ENCODE peak calls at places on chromosomes 6 and 20, in ten cellular contexts. B is GM23248, K is K562, S is neuronal stem cell, P is spleen, I is Peyer's patch, A is GM23338, Q is lung, N is upper lobe of left lung, Z is PC-3. O is an unnamed sample.

GRCh38 chr20:44089987-44090674 is 96.9 kb downstream of the JPH2 start:
- DNase-seq in N (no peak), I (no peak), P (no peak), Q (peak), Z (peak), B (peak), K (peak), A (no peak), S (no peak), O (no peak)

GRCh38 chr6:81767163-81768000 is 14.9 kb upstream of the TENT5A start:
- DNase-seq in N (no peak), Z (peak), K (no peak), P (no peak), A (peak), S (no peak), B (peak), I (no peak), Q (no peak), O (no peak)

GRCh38 chr20:25148181-25148981 is 47.1 kb upstream of the ENTPD6 start:
- DNase-seq in B (peak), I (no peak), A (peak), S (no peak), Q (peak), P (peak), K (no peak), N (peak), Z (no peak), O (no peak)

GRCh38 chr6:167116109-167116837 is 6.6 kb upstream of the CCR6 start:
- DNase-seq in K (no peak), Z (no peak), Q (no peak), S (no peak), B (peak), P (no peak), A (peak), N (peak), I (no peak), O (no peak)

GRCh38 chr20:58021481-58021880 is 207.0 kb downstream of the ANKRD60 start:
- DNase-seq in Z (no peak), I (peak), A (peak), S (no peak), Q (no peak), P (no peak), N (peak), K (peak), B (peak), O (no peak)

GRCh38 chr6:5499644-5500306 is 238.5 kb downstream of the FARS2 start:
- DNase-seq in Z (peak), S (no peak), A (no peak), P (no peak), N (no peak), K (no peak), B (peak), I (no peak), Q (no peak), O (no peak)

GRCh38 chr6:106186172-106186571 is 100.0 kb downstream of the PRDM1 start:
- DNase-seq in Q (no peak), I (no peak), S (no peak), P (no peak), Z (no peak), K (no peak), N (no peak), A (no peak), B (no peak), O (no peak)

GRCh38 chr20:18288748-18289705 is 700 bp downstream of the ZNF133 start:
- DNase-seq in B (peak), I (no peak), P (peak), S (no peak), N (no peak), A (peak), Z (no peak), Q (peak), K (peak), O (no peak)

GRCh38 chr20:15889924-15890256 is 683.4 kb downstream of the KIF16B start:
- DNase-seq in I (no peak), S (no peak), N (no peak), A (no peak), P (no peak), B (no peak), Z (no peak), K (no peak), Q (no peak), O (no peak)

GRCh38 chr6:140353536-140353935 is 979.1 kb upstream of the CITED2 start:
- DNase-seq in B (no peak), Q (no peak), N (no peak), S (no peak), A (no peak), K (no peak), I (no peak), P (no peak), Z (no peak), O (no peak)

GRCh38 chr6:132764370-132764769 is 6.7 kb upstream of the VNN2 start:
- DNase-seq in B (peak), P (no peak), S (no peak), A (peak), K (no peak), Z (peak), Q (no peak), N (no peak), I (no peak), O (no peak)

GRCh38 chr6:25004357-25004756 is 68.6 kb upstream of the RIPOR2 start:
- DNase-seq in I (no peak), N (no peak), Q (peak), Z (no peak), B (no peak), K (no peak), A (no peak), S (no peak), P (no peak), O (no peak)

DNA sequence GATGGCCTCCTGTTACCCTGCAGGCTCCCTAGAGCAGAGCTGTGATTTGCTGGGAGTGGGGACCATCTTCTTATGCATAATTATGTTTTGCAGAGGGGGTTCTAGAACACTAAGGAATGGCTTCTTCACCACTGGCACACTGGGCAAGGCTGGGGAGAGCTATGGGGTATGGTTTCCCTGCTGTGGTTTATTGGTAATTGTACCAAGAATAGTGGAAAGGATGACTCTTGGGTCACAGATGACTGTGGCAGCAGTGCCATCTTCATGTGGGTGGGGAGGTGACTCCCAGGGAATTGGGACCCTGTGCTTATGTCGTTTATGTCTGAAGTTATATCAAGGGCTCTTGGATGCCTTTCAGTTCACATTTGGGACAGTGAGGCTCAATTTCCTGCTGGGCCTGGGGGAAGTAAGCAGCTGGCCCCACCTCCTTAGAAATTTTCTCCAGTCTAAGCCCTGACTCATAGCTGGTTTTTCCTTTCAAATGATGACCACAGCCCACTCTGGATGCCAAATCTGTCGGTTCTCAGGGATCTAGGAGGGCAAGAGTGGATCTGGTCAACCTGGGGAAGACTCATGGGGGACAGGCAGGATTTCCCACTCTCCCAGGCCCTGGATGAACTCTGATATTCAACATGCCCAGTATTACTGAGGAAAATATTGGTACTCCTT is 230.8 kb downstream of the LRFN2 start:
- DNase-seq in A (no peak), S (no peak), K (peak), N (no peak), I (no peak), Q (peak), B (peak), Z (no peak), P (no peak), O (no peak)
- H3K27ac ChIP-seq in A (no peak), S (no peak), K (no peak), N (no peak), I (no peak), Q (no peak), B (no peak), Z (no peak), P (no peak), O (no peak)

DNA sequence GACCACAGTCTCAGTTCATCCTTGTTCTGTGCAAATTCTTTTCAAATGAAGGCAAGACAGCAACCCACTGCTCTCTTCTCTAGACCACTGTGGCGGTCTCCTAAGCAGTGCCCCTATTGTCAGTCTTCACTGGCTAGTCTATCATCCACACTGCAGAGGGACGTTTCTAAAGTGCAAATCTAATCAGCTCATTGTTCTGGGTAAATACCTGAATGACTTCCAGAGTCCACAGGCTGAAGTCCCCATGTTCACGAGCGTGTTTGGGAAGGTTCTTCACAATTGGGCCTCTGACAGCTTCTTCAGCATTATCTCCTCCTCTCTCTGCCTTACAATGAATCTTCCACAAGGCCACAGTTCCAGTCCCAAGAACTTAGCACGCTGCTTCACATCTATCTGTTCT is 73.2 kb downstream of the LAMA4 start:
- DNase-seq in N (no peak), P (no peak), S (no peak), K (no peak), B (no peak), A (no peak), Z (no peak), Q (no peak), I (no peak), O (no peak)
- H3K27ac ChIP-seq in N (no peak), P (no peak), S (no peak), K (no peak), B (no peak), A (no peak), Z (peak), Q (peak), I (no peak), O (peak)

DNA sequence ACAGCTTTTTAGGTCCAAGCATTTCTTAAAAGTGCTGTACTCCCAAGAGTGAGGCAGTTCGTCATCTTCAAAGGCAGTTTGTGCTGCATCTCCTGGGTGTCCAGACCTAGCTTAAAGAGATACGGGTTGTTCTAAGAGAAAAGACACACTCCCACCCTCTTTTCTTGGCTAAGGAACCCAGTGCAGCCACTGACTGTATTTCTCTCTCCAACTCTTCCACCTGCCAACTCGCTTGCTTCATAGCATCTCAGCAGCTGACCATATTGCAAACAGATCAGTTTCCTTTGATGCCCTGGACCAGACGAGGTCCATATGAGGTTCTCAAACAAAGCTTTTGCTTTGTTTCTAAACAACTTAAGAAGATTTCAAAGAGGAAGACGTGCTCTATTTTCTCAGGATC is 101.1 kb downstream of the ISM1 start:
- DNase-seq in Z (no peak), P (no peak), I (no peak), Q (no peak), S (no peak), K (no peak), N (no peak), A (no peak), B (no peak), O (no peak)
- H3K27ac ChIP-seq in Z (no peak), P (no peak), I (no peak), Q (no peak), S (no peak), K (no peak), N (no peak), A (no peak), B (no peak), O (no peak)

GRCh38 chr20:38250607-38251006 is 9.9 kb downstream of the KIAA1755 start:
- DNase-seq in Q (no peak), B (no peak), Z (no peak), K (no peak), I (no peak), S (no peak), N (no peak), P (peak), A (peak), O (no peak)

GRCh38 chr20:38255389-38255788 is 5.1 kb downstream of the KIAA1755 start:
- DNase-seq in K (no peak), A (no peak), N (no peak), I (no peak), P (no peak), Q (no peak), Z (no peak), B (peak), S (no peak), O (no peak)

GRCh38 chr20:38256021-38256420 is 4.5 kb downstream of the KIAA1755 start:
- DNase-seq in B (no peak), S (no peak), P (no peak), K (no peak), Q (no peak), N (no peak), I (no peak), Z (no peak), A (no peak), O (no peak)

GRCh38 chr20:38249536-38250310 is 10.8 kb downstream of the KIAA1755 start:
- DNase-seq in A (no peak), P (peak), Q (no peak), Z (no peak), I (no peak), N (no peak), K (no peak), B (peak), S (no peak), O (no peak)

DNA sequence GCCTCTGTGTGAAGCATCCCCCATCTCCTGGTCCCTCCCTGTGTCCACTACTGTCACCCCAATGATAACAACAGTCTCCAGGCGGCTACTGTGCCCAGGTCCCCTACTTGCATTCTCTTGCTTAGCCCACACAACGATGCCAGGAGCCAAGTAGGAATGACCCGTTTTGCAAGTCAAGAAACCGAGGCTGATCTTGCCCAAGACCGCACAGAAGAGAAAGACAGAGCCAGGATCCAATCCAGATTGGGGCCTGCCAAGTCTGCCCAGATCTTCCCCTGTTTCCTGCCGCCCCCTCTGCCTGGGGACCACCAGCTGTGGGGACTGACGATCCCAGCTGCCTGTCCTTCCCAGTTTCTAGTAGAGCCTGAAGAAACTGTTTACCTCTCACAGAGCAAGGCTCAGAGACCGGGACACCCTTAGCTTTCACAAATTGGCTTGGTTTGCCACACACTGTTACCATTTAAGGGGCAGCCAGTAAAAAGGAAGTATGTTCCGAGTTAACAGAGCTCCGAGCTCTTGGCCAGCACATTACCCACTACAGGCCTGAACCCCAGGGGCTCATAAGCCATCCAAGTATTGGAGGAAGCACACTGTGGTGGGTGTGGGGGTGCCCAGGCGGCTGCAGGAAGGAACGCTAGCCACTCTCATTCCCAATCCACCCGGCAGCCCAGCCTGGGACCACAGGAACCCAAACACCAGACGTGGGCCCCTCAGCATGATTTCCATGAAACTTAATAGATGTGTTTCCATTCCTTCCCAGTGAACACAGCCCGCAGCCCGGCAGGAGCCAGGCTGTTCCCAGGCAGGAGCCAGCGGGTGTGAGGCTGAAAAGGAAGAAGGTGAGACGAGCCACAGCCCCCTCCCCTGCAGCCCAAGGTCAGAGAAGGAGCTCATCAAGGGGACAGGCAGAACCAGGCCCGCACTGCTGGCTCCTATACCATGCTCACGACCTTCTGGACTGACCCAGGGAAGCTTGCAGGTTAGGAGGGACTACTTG is 7.9 kb downstream of the KIAA1755 start:
- DNase-seq in P (no peak), B (no peak), I (no peak), A (peak), K (no peak), N (no peak), Z (no peak), S (no peak), Q (no peak), O (no peak)
- H3K27ac ChIP-seq in P (no peak), B (peak), I (peak), A (no peak), K (no peak), N (no peak), Z (no peak), S (no peak), Q (peak), O (peak)